ENCODE peak calls at places on chromosomes 3 and 15, in eight cellular contexts. U is GM13976, E is GM13977, I is cardiac muscle cell, P is BJ, M is H9, Y is choroid plexus epithelial cell, O is heart left ventricle. J is an unnamed sample.

GRCh38 chr15:30926161-30926560 is 22.4 kb downstream of the FAN1 start:
- DNase-seq in I (no peak), U (no peak), Y (no peak), P (no peak), E (no peak), O (no peak), M (no peak), J (no peak)

GRCh38 chr3:72288955-72289707 is 504.2 kb upstream of the PROK2 start:
- DNase-seq in M (no peak), O (peak; percentile 38), Y (peak; percentile 63), U (peak; percentile 60), E (peak; percentile 35), P (no peak), I (peak; percentile 92), J (peak; percentile 42)

GRCh38 chr3:175349181-175349580 is 490.0 kb downstream of the NAALADL2 start:
- DNase-seq in I (no peak), Y (no peak), U (no peak), P (no peak), O (no peak), E (no peak), M (no peak), J (no peak)

GRCh38 chr15:69265347-69265955 is 33.3 kb upstream of the PAQR5 start:
- DNase-seq in P (no peak), O (no peak), Y (peak; percentile 54), U (no peak), M (no peak), I (peak; percentile 49), E (no peak), J (no peak)

GRCh38 chr3:46448721-46449120 is 16.0 kb downstream of the LTF start:
- DNase-seq in U (no peak), I (no peak), P (no peak), E (no peak), M (no peak), Y (no peak), O (no peak), J (no peak)

GRCh38 chr3:104988491-104988890 is 378.2 kb upstream of the ALCAM start:
- DNase-seq in M (no peak), U (no peak), I (no peak), P (no peak), E (no peak), O (no peak), Y (no peak), J (no peak)

GRCh38 chr3:47250309-47251060 is 32.1 kb downstream of the KIF9 start:
- DNase-seq in U (peak; percentile 68), M (peak; percentile 75), O (peak; percentile 54), E (peak; percentile 46), I (peak; percentile 56), Y (peak; percentile 30), P (no peak), J (peak; percentile 10)

GRCh38 chr15:69609176-69609575 is 156.6 kb downstream of the RPLP1 start:
- DNase-seq in O (no peak), Y (peak; percentile 88), P (no peak), E (no peak), I (peak; percentile 72), M (no peak), U (no peak), J (no peak)

GRCh38 chr3:172040976-172041963 is 1.9 kb downstream of the FNDC3B start:
- DNase-seq in O (no peak), Y (peak; percentile 51), P (no peak), I (peak; percentile 73), U (no peak), M (no peak), E (no peak), J (no peak)

GRCh38 chr3:192731233-192731632 is 3.9 kb upstream of the FGF12 start:
- DNase-seq in E (no peak), U (no peak), P (no peak), M (no peak), O (no peak), I (no peak), Y (no peak), J (no peak)

GRCh38 chr3:62143843-62144450 is 229.4 kb downstream of the FEZF2 start:
- DNase-seq in O (no peak), M (no peak), I (no peak), P (no peak), U (no peak), E (no peak), Y (no peak), J (no peak)

GRCh38 chr3:30355622-30356021 is 250.8 kb upstream of the TGFBR2 start:
- DNase-seq in P (no peak), Y (peak; percentile 68), U (no peak), I (no peak), O (no peak), E (no peak), M (no peak), J (no peak)

GRCh38 chr3:23288286-23288685 is 85.2 kb downstream of the UBE2E2 start:
- DNase-seq in O (no peak), M (no peak), I (peak; percentile 33), P (no peak), Y (peak; percentile 51), U (no peak), E (no peak), J (no peak)

GRCh38 chr3:10519236-10519635 is 13.8 kb upstream of the ATP2B2 start:
- DNase-seq in I (no peak), U (no peak), E (no peak), P (no peak), O (peak; percentile 2), M (peak; percentile 17), Y (no peak), J (no peak)

GRCh38 chr3:18061737-18062136 is 319.3 kb upstream of the TBC1D5 start:
- DNase-seq in U (no peak), I (no peak), M (no peak), O (no peak), Y (no peak), P (no peak), E (no peak), J (no peak)

GRCh38 chr15:31977812-31978662 is 52.3 kb upstream of the CHRNA7 start:
- DNase-seq in E (peak; percentile 60), U (peak; percentile 72), P (no peak), O (peak; percentile 39), Y (peak; percentile 41), I (peak; percentile 44), M (peak; percentile 88), J (peak; percentile 65)

GRCh38 chr3:40073310-40074007 is 236.0 kb upstream of the EIF1B start:
- DNase-seq in P (no peak), O (no peak), I (no peak), U (no peak), M (peak; percentile 46), E (no peak), Y (no peak), J (no peak)

GRCh38 chr3:170992854-170993253 is 33.7 kb downstream of the SLC2A2 start:
- DNase-seq in P (no peak), I (no peak), O (no peak), M (no peak), U (no peak), Y (peak; percentile 34), E (no peak), J (no peak)

GRCh38 chr15:68634531-68634930 is 55.7 kb downstream of the CORO2B start:
- DNase-seq in U (no peak), Y (no peak), O (no peak), I (no peak), E (no peak), P (no peak), M (no peak), J (no peak)

GRCh38 chr3:156171517-156172267 is 51.3 kb downstream of the KCNAB1 start:
- DNase-seq in I (no peak), O (no peak), M (no peak), U (no peak), Y (no peak), E (no peak), P (no peak), J (no peak)
- TF ChIP-seq CTCF in I (no peak), O (no peak), M (no peak), U (no peak), Y (no peak), E (no peak), P (no peak), J (no peak)

GRCh38 chr3:49801160-49801559 is 1.5 kb upstream of the CDHR4 start:
- DNase-seq in M (no peak), P (no peak), Y (no peak), U (no peak), I (no peak), O (no peak), E (no peak), J (no peak)

GRCh38 chr3:49802719-49803463 is at the start of gene INKA1:
- DNase-seq in I (peak; percentile 87), P (no peak), O (peak; percentile 93), E (peak; percentile 93), M (peak; percentile 91), U (peak; percentile 93), Y (peak; percentile 84), J (peak; percentile 92)

GRCh38 chr3:49805367-49805782 is 2.3 kb downstream of the INKA1 start:
- DNase-seq in P (no peak), Y (peak; percentile 91), O (peak; percentile 93), U (no peak), I (peak; percentile 98), E (no peak), M (no peak), J (no peak)

GRCh38 chr3:49804141-49805041 is 1.3 kb downstream of the INKA1 start:
- DNase-seq in U (no peak), E (no peak), I (no peak), O (peak; percentile 39), P (no peak), M (no peak), Y (no peak), J (no peak)

DNA sequence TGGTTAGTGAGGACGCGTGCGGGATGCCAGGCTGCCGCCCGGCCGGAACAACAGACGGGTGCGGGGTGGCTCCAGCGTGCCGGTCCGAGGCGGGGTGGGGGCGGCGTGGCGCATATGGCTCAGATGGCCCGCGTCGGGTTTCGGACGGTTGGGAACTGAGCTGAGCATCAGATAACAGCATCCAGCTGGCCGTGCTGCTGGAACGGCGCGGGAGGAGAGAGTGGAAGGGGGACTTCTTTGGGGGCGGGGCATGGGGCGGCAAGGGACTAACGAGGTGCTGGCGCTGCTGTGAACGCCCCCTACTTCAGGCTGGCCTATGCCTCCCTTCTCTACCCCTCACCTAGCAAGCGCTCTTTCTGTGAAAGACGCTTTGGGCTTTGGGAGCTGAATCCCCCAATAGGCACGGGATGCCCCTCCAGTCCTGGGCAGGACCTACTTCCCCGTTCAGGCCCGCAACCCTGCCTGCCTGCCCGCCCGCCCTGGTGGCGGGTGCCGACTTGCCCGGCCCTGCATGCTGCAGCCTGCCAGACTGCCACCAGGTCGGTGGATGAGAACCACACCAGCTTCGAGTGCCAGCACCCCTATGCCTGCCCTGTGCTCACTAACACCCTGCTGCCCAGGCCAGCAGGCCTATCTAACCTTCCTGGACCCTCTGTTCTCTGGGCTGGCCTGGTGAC is 541 bp downstream of the INKA1 start:
- DNase-seq in O (peak; percentile 71), P (no peak), E (peak; percentile 58), U (peak; percentile 58), I (peak; percentile 61), M (peak; percentile 74), Y (peak; percentile 35), J (peak; percentile 58)
- TF ChIP-seq CTCF in O (no peak), P (peak; percentile 17), E (no peak), U (no peak), I (no peak), M (peak; percentile 30), Y (no peak), J (no peak)

GRCh38 chr15:44426975-44427755 is at the start of gene CTDSPL2:
- DNase-seq in M (peak; percentile 99), E (peak; percentile 89), P (peak; percentile 95), U (peak; percentile 93), I (peak; percentile 100), O (peak; percentile 99), Y (peak; percentile 99), J (peak; percentile 96)

GRCh38 chr15:44427756-44428724 is 611 bp downstream of the CTDSPL2 start:
- DNase-seq in I (peak; percentile 71), O (no peak), Y (peak; percentile 66), P (no peak), E (no peak), M (no peak), U (no peak), J (no peak)
- TF ChIP-seq CTCF in I (no peak), O (no peak), Y (no peak), P (peak; percentile 13), E (no peak), M (peak; percentile 51), U (no peak), J (no peak)

GRCh38 chr3:51538459-51539290 is at the start of gene RAD54L2:
- DNase-seq in O (peak; percentile 85), Y (peak; percentile 86), P (no peak), M (peak; percentile 75), E (peak; percentile 90), I (peak; percentile 92), U (peak; percentile 93), J (peak; percentile 75)
- TF ChIP-seq CTCF in O (peak; percentile 34), Y (peak; percentile 19), P (peak; percentile 2), M (peak; percentile 28), E (peak; percentile 48), I (peak; percentile 23), U (peak; percentile 23), J (peak; percentile 30)